ENCODE peak calls at places on chromosome 3, in five cellular contexts. One of them, this sample, is unnamed.

GRCh38 chr3:127748754-127749327 is 73.5 kb downstream of the MGLL start:
- DNase-seq in HFFc6: no peak
- DNase-seq in bronchial epithelial cell: no peak
- DNase-seq in mesothelial cell of epicardium: no peak
- DNase-seq in coronary artery: no peak
- DNase-seq in this sample: no peak

GRCh38 chr3:124584245-124584551 is 146.1 kb upstream of the UMPS start:
- DNase-seq in HFFc6: no peak
- DNase-seq in bronchial epithelial cell: no peak
- DNase-seq in mesothelial cell of epicardium: no peak
- DNase-seq in coronary artery: no peak
- DNase-seq in this sample: no peak

GRCh38 chr3:27914199-27914598 is 192.1 kb upstream of the EOMES start:
- DNase-seq in HFFc6: no peak
- DNase-seq in bronchial epithelial cell: no peak
- DNase-seq in mesothelial cell of epicardium: no peak
- DNase-seq in coronary artery: no peak
- DNase-seq in this sample: peak; percentile 25

GRCh38 chr3:3366391-3366790 is 186.9 kb upstream of the CRBN start:
- DNase-seq in HFFc6: no peak
- DNase-seq in bronchial epithelial cell: no peak
- DNase-seq in mesothelial cell of epicardium: no peak
- DNase-seq in coronary artery: no peak
- DNase-seq in this sample: no peak

GRCh38 chr3:171059978-171060377 is 33.5 kb upstream of the SLC2A2 start:
- DNase-seq in HFFc6: no peak
- DNase-seq in bronchial epithelial cell: no peak
- DNase-seq in mesothelial cell of epicardium: no peak
- DNase-seq in coronary artery: no peak
- DNase-seq in this sample: no peak

GRCh38 chr3:3683261-3683660 is 116.0 kb upstream of the LRRN1 start:
- DNase-seq in HFFc6: no peak
- DNase-seq in bronchial epithelial cell: peak; percentile 67
- DNase-seq in mesothelial cell of epicardium: no peak
- DNase-seq in coronary artery: no peak
- DNase-seq in this sample: peak; percentile 19

GRCh38 chr3:145776782-145777408 is 384.1 kb downstream of the PLOD2 start:
- DNase-seq in HFFc6: peak; percentile 45
- DNase-seq in bronchial epithelial cell: peak; percentile 69
- DNase-seq in mesothelial cell of epicardium: no peak
- DNase-seq in coronary artery: no peak
- DNase-seq in this sample: peak; percentile 78

GRCh38 chr3:26236991-26237682 is 385.4 kb upstream of the LRRC3B start:
- DNase-seq in HFFc6: no peak
- DNase-seq in bronchial epithelial cell: no peak
- DNase-seq in mesothelial cell of epicardium: no peak
- DNase-seq in coronary artery: no peak
- DNase-seq in this sample: peak; percentile 1

GRCh38 chr3:98185180-98185579 is 18.7 kb downstream of the OR5H15 start:
- DNase-seq in HFFc6: no peak
- DNase-seq in bronchial epithelial cell: no peak
- DNase-seq in mesothelial cell of epicardium: no peak
- DNase-seq in coronary artery: no peak
- DNase-seq in this sample: peak; percentile 18

GRCh38 chr3:185699927-185700326 is 113.8 kb downstream of the SENP2 start:
- DNase-seq in HFFc6: no peak
- DNase-seq in bronchial epithelial cell: no peak
- DNase-seq in mesothelial cell of epicardium: no peak
- DNase-seq in coronary artery: no peak
- DNase-seq in this sample: no peak

GRCh38 chr3:114022145-114022544 is 34.2 kb downstream of the CCDC191 start:
- DNase-seq in HFFc6: peak; percentile 1
- DNase-seq in bronchial epithelial cell: no peak
- DNase-seq in mesothelial cell of epicardium: no peak
- DNase-seq in coronary artery: no peak
- DNase-seq in this sample: no peak

GRCh38 chr3:138418556-138419206 is 15.7 kb upstream of the ESYT3 start:
- DNase-seq in HFFc6: no peak
- DNase-seq in bronchial epithelial cell: no peak
- DNase-seq in mesothelial cell of epicardium: no peak
- DNase-seq in coronary artery: no peak
- DNase-seq in this sample: no peak

GRCh38 chr3:23198801-23199200 is 4.3 kb upstream of the UBE2E2 start:
- DNase-seq in HFFc6: peak; percentile 64
- DNase-seq in bronchial epithelial cell: no peak
- DNase-seq in mesothelial cell of epicardium: no peak
- DNase-seq in coronary artery: no peak
- DNase-seq in this sample: no peak

GRCh38 chr3:143601738-143602480 is 246.4 kb downstream of the SLC9A9 start:
- DNase-seq in HFFc6: no peak
- DNase-seq in bronchial epithelial cell: peak; percentile 97
- DNase-seq in mesothelial cell of epicardium: no peak
- DNase-seq in coronary artery: no peak
- DNase-seq in this sample: peak; percentile 78

GRCh38 chr3:57199895-57200297 is at the start of gene HESX1:
- DNase-seq in HFFc6: no peak
- DNase-seq in bronchial epithelial cell: no peak
- DNase-seq in mesothelial cell of epicardium: no peak
- DNase-seq in coronary artery: no peak
- DNase-seq in this sample: no peak

GRCh38 chr3:128681277-128681829 is 30.7 kb upstream of the RPN1 start:
- DNase-seq in HFFc6: no peak
- DNase-seq in bronchial epithelial cell: no peak
- DNase-seq in mesothelial cell of epicardium: no peak
- DNase-seq in coronary artery: no peak
- DNase-seq in this sample: no peak

GRCh38 chr3:116927918-116928317 is 218.3 kb downstream of the TUSC7 start:
- DNase-seq in HFFc6: no peak
- DNase-seq in bronchial epithelial cell: no peak
- DNase-seq in mesothelial cell of epicardium: no peak
- DNase-seq in coronary artery: no peak
- DNase-seq in this sample: no peak

GRCh38 chr3:152656207-152657001 is 178.5 kb upstream of the P2RY1 start:
- DNase-seq in HFFc6: no peak
- DNase-seq in bronchial epithelial cell: no peak
- DNase-seq in mesothelial cell of epicardium: no peak
- DNase-seq in coronary artery: no peak
- DNase-seq in this sample: no peak

GRCh38 chr3:99825239-99825638 is 7.6 kb downstream of the CMSS1 start:
- DNase-seq in HFFc6: peak; percentile 32
- DNase-seq in bronchial epithelial cell: peak; percentile 47
- DNase-seq in mesothelial cell of epicardium: no peak
- DNase-seq in coronary artery: no peak
- DNase-seq in this sample: no peak

GRCh38 chr3:129567176-129567705 is 24.3 kb downstream of the H1-8 start:
- DNase-seq in HFFc6: no peak
- DNase-seq in bronchial epithelial cell: no peak
- DNase-seq in mesothelial cell of epicardium: no peak
- DNase-seq in coronary artery: no peak
- DNase-seq in this sample: no peak

GRCh38 chr3:188212308-188212969 is 58.5 kb downstream of the LPP start:
- DNase-seq in HFFc6: no peak
- DNase-seq in bronchial epithelial cell: peak; percentile 27
- DNase-seq in mesothelial cell of epicardium: no peak
- DNase-seq in coronary artery: peak; percentile 87
- DNase-seq in this sample: no peak

GRCh38 chr3:52077376-52077775 is 21.0 kb upstream of the DUSP7 start:
- DNase-seq in HFFc6: no peak
- DNase-seq in bronchial epithelial cell: no peak
- DNase-seq in mesothelial cell of epicardium: peak; percentile 65
- DNase-seq in coronary artery: no peak
- DNase-seq in this sample: no peak

GRCh38 chr3:194984624-194985023 is 286.3 kb downstream of the XXYLT1 start:
- DNase-seq in HFFc6: no peak
- DNase-seq in bronchial epithelial cell: no peak
- DNase-seq in mesothelial cell of epicardium: peak; percentile 37
- DNase-seq in coronary artery: no peak
- DNase-seq in this sample: no peak

GRCh38 chr3:194983620-194984019 is 287.3 kb downstream of the XXYLT1 start:
- DNase-seq in HFFc6: no peak
- DNase-seq in bronchial epithelial cell: no peak
- DNase-seq in mesothelial cell of epicardium: peak; percentile 11
- DNase-seq in coronary artery: peak; percentile 36
- DNase-seq in this sample: no peak

GRCh38 chr3:194984026-194984425 is 286.9 kb downstream of the XXYLT1 start:
- DNase-seq in HFFc6: no peak
- DNase-seq in bronchial epithelial cell: no peak
- DNase-seq in mesothelial cell of epicardium: peak; percentile 33
- DNase-seq in coronary artery: peak; percentile 61
- DNase-seq in this sample: no peak

GRCh38 chr3:194986208-194987043 is 284.5 kb downstream of the XXYLT1 start:
- DNase-seq in HFFc6: no peak
- DNase-seq in bronchial epithelial cell: peak; percentile 98
- DNase-seq in mesothelial cell of epicardium: peak; percentile 21
- DNase-seq in coronary artery: peak; percentile 54
- DNase-seq in this sample: peak; percentile 95

GRCh38 chr3:194985031-194985578 is 285.9 kb downstream of the XXYLT1 start:
- DNase-seq in HFFc6: peak; percentile 30
- DNase-seq in bronchial epithelial cell: peak; percentile 57
- DNase-seq in mesothelial cell of epicardium: peak; percentile 60
- DNase-seq in coronary artery: peak; percentile 76
- DNase-seq in this sample: no peak
- TF ChIP-seq CTCF in HFFc6: peak; percentile 29
- TF ChIP-seq CTCF in bronchial epithelial cell: peak; percentile 54
- TF ChIP-seq CTCF in mesothelial cell of epicardium: no peak
- TF ChIP-seq CTCF in coronary artery: no peak
- TF ChIP-seq CTCF in this sample: no peak

GRCh38 chr3:39664931-39665330 is 144.5 kb upstream of the MYRIP start:
- DNase-seq in HFFc6: no peak
- DNase-seq in bronchial epithelial cell: no peak
- DNase-seq in mesothelial cell of epicardium: no peak
- DNase-seq in coronary artery: no peak
- DNase-seq in this sample: no peak

GRCh38 chr3:39671116-39671515 is 138.3 kb upstream of the MYRIP start:
- DNase-seq in HFFc6: no peak
- DNase-seq in bronchial epithelial cell: peak; percentile 68
- DNase-seq in mesothelial cell of epicardium: no peak
- DNase-seq in coronary artery: no peak
- DNase-seq in this sample: peak; percentile 75

GRCh38 chr3:39671600-39671999 is 137.8 kb upstream of the MYRIP start:
- DNase-seq in HFFc6: no peak
- DNase-seq in bronchial epithelial cell: peak; percentile 91
- DNase-seq in mesothelial cell of epicardium: no peak
- DNase-seq in coronary artery: no peak
- DNase-seq in this sample: peak; percentile 73

GRCh38 chr3:39665441-39665840 is 144.0 kb upstream of the MYRIP start:
- DNase-seq in HFFc6: no peak
- DNase-seq in bronchial epithelial cell: no peak
- DNase-seq in mesothelial cell of epicardium: no peak
- DNase-seq in coronary artery: no peak
- DNase-seq in this sample: no peak

GRCh38 chr3:39668420-39668819 is 141.0 kb upstream of the MYRIP start:
- DNase-seq in HFFc6: peak; percentile 49
- DNase-seq in bronchial epithelial cell: peak; percentile 59
- DNase-seq in mesothelial cell of epicardium: no peak
- DNase-seq in coronary artery: no peak
- DNase-seq in this sample: peak; percentile 73
- TF ChIP-seq CTCF in HFFc6: peak; percentile 83
- TF ChIP-seq CTCF in bronchial epithelial cell: peak; percentile 72
- TF ChIP-seq CTCF in mesothelial cell of epicardium: peak; percentile 67
- TF ChIP-seq CTCF in coronary artery: no peak
- TF ChIP-seq CTCF in this sample: peak; percentile 48

GRCh38 chr3:71423151-71423906 is 160.2 kb downstream of the FOXP1 start:
- DNase-seq in HFFc6: no peak
- DNase-seq in bronchial epithelial cell: peak; percentile 98
- DNase-seq in mesothelial cell of epicardium: peak; percentile 59
- DNase-seq in coronary artery: no peak
- DNase-seq in this sample: peak; percentile 99
- TF ChIP-seq CTCF in HFFc6: peak; percentile 13
- TF ChIP-seq CTCF in bronchial epithelial cell: peak; percentile 38
- TF ChIP-seq CTCF in mesothelial cell of epicardium: no peak
- TF ChIP-seq CTCF in coronary artery: no peak
- TF ChIP-seq CTCF in this sample: no peak

GRCh38 chr3:134427400-134428111 is 53.3 kb upstream of the AMOTL2 start:
- DNase-seq in HFFc6: peak; percentile 99
- DNase-seq in bronchial epithelial cell: peak; percentile 99
- DNase-seq in mesothelial cell of epicardium: no peak
- DNase-seq in coronary artery: no peak
- DNase-seq in this sample: peak; percentile 96
- TF ChIP-seq CTCF in HFFc6: peak; percentile 24
- TF ChIP-seq CTCF in bronchial epithelial cell: no peak
- TF ChIP-seq CTCF in mesothelial cell of epicardium: no peak
- TF ChIP-seq CTCF in coronary artery: no peak
- TF ChIP-seq CTCF in this sample: no peak

GRCh38 chr3:67819447-67819846 is 165.0 kb upstream of the SUCLG2 start:
- DNase-seq in HFFc6: no peak
- DNase-seq in bronchial epithelial cell: peak; percentile 1
- DNase-seq in mesothelial cell of epicardium: no peak
- DNase-seq in coronary artery: no peak
- DNase-seq in this sample: peak; percentile 24
- TF ChIP-seq CTCF in HFFc6: peak; percentile 24
- TF ChIP-seq CTCF in bronchial epithelial cell: no peak
- TF ChIP-seq CTCF in mesothelial cell of epicardium: no peak
- TF ChIP-seq CTCF in coronary artery: no peak
- TF ChIP-seq CTCF in this sample: no peak

GRCh38 chr3:182906036-182906435 is 74.3 kb downstream of the DCUN1D1 start:
- DNase-seq in HFFc6: no peak
- DNase-seq in bronchial epithelial cell: no peak
- DNase-seq in mesothelial cell of epicardium: no peak
- DNase-seq in coronary artery: no peak
- DNase-seq in this sample: no peak

GRCh38 chr3:182908471-182908870 is 71.9 kb downstream of the DCUN1D1 start:
- DNase-seq in HFFc6: no peak
- DNase-seq in bronchial epithelial cell: no peak
- DNase-seq in mesothelial cell of epicardium: no peak
- DNase-seq in coronary artery: no peak
- DNase-seq in this sample: no peak

GRCh38 chr3:182905623-182906022 is 74.7 kb downstream of the DCUN1D1 start:
- DNase-seq in HFFc6: no peak
- DNase-seq in bronchial epithelial cell: no peak
- DNase-seq in mesothelial cell of epicardium: no peak
- DNase-seq in coronary artery: no peak
- DNase-seq in this sample: no peak

GRCh38 chr3:182902236-182902635 is 78.1 kb downstream of the DCUN1D1 start:
- DNase-seq in HFFc6: no peak
- DNase-seq in bronchial epithelial cell: no peak
- DNase-seq in mesothelial cell of epicardium: no peak
- DNase-seq in coronary artery: no peak
- DNase-seq in this sample: no peak

DNA sequence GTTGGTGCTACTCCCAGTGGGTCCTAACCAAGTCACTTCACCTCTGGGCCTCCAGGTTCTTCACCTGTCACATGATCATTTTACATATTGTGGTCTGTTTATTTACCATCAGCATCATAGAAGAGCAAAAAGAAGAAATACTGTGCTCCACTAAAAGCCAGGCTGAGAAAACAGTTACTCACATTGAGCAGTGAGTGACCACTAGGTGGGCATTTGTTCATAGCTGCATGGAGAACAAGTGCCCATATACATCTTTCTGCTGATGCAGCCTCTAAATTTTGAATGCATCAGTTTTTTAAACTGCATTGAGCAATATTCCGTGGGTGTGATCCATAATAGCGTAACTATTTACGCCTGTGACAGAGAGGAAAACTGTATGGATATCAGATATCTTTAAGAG is 76.2 kb downstream of the DCUN1D1 start:
- DNase-seq in HFFc6: no peak
- DNase-seq in bronchial epithelial cell: no peak
- DNase-seq in mesothelial cell of epicardium: no peak
- DNase-seq in coronary artery: no peak
- DNase-seq in this sample: no peak
- TF ChIP-seq CTCF in HFFc6: peak; percentile 57
- TF ChIP-seq CTCF in bronchial epithelial cell: no peak
- TF ChIP-seq CTCF in mesothelial cell of epicardium: no peak
- TF ChIP-seq CTCF in coronary artery: no peak
- TF ChIP-seq CTCF in this sample: no peak

This sample was measured in MCF 10A.